ENCODE peak calls at places on chromosomes 7 and 10, in six cellular contexts. One of them, this sample, is unnamed.

GRCh38 chr7:85039196-85039923 is 147.5 kb downstream of the SEMA3D start:
- DNase-seq in left ventricle myocardium inferior: no peak
- DNase-seq in bronchial epithelial cell: no peak
- DNase-seq in psoas muscle: no peak
- DNase-seq in fibroblast of the aortic adventitia: no peak
- DNase-seq in GM06990: no peak
- DNase-seq in this sample: no peak

GRCh38 chr10:3225589-3225988 is 53.0 kb upstream of the PITRM1 start:
- DNase-seq in psoas muscle: no peak
- DNase-seq in fibroblast of the aortic adventitia: peak; percentile 81
- DNase-seq in bronchial epithelial cell: peak; percentile 84
- DNase-seq in GM06990: no peak
- DNase-seq in left ventricle myocardium inferior: no peak
- DNase-seq in this sample: no peak

GRCh38 chr7:11757153-11757552 is 74.8 kb downstream of the THSD7A start:
- DNase-seq in GM06990: no peak
- DNase-seq in left ventricle myocardium inferior: no peak
- DNase-seq in fibroblast of the aortic adventitia: no peak
- DNase-seq in psoas muscle: no peak
- DNase-seq in bronchial epithelial cell: no peak
- DNase-seq in this sample: no peak

GRCh38 chr7:105512415-105512814 is 9.7 kb downstream of the PUS7 start:
- DNase-seq in left ventricle myocardium inferior: no peak
- DNase-seq in fibroblast of the aortic adventitia: no peak
- DNase-seq in psoas muscle: no peak
- DNase-seq in bronchial epithelial cell: no peak
- DNase-seq in GM06990: no peak
- DNase-seq in this sample: no peak

GRCh38 chr10:114544045-114544659 is 113.9 kb downstream of the ABLIM1 start:
- DNase-seq in left ventricle myocardium inferior: no peak
- DNase-seq in GM06990: peak; percentile 67
- DNase-seq in bronchial epithelial cell: peak; percentile 81
- DNase-seq in psoas muscle: no peak
- DNase-seq in fibroblast of the aortic adventitia: no peak
- DNase-seq in this sample: peak; percentile 83

GRCh38 chr7:26196305-26196704 is 4.2 kb downstream of the HNRNPA2B1 start:
- DNase-seq in bronchial epithelial cell: no peak
- DNase-seq in left ventricle myocardium inferior: no peak
- DNase-seq in GM06990: no peak
- DNase-seq in fibroblast of the aortic adventitia: no peak
- DNase-seq in psoas muscle: no peak
- DNase-seq in this sample: no peak

GRCh38 chr10:56231436-56231835 is 129.6 kb downstream of the ZWINT start:
- DNase-seq in fibroblast of the aortic adventitia: no peak
- DNase-seq in GM06990: no peak
- DNase-seq in psoas muscle: no peak
- DNase-seq in left ventricle myocardium inferior: no peak
- DNase-seq in bronchial epithelial cell: peak; percentile 46
- DNase-seq in this sample: no peak

GRCh38 chr7:140201393-140201792 is 24.6 kb upstream of the KDM7A start:
- DNase-seq in GM06990: no peak
- DNase-seq in left ventricle myocardium inferior: no peak
- DNase-seq in psoas muscle: no peak
- DNase-seq in bronchial epithelial cell: no peak
- DNase-seq in fibroblast of the aortic adventitia: no peak
- DNase-seq in this sample: no peak

GRCh38 chr10:75244487-75245353 is 9.0 kb upstream of the COMTD1 start:
- DNase-seq in fibroblast of the aortic adventitia: no peak
- DNase-seq in left ventricle myocardium inferior: no peak
- DNase-seq in psoas muscle: no peak
- DNase-seq in GM06990: no peak
- DNase-seq in bronchial epithelial cell: no peak
- DNase-seq in this sample: no peak

GRCh38 chr10:110008518-110009339 is 945 bp downstream of the ADD3 start:
- DNase-seq in bronchial epithelial cell: peak; percentile 46
- DNase-seq in GM06990: peak; percentile 26
- DNase-seq in fibroblast of the aortic adventitia: no peak
- DNase-seq in psoas muscle: no peak
- DNase-seq in left ventricle myocardium inferior: peak; percentile 55
- DNase-seq in this sample: peak; percentile 28

GRCh38 chr10:95480102-95480900 is 80.9 kb downstream of the SORBS1 start:
- DNase-seq in fibroblast of the aortic adventitia: peak; percentile 19
- DNase-seq in bronchial epithelial cell: no peak
- DNase-seq in psoas muscle: peak; percentile 68
- DNase-seq in left ventricle myocardium inferior: peak; percentile 40
- DNase-seq in GM06990: no peak
- DNase-seq in this sample: no peak

GRCh38 chr10:126895214-126895781 is 9.9 kb upstream of the DOCK1 start:
- DNase-seq in GM06990: no peak
- DNase-seq in psoas muscle: no peak
- DNase-seq in left ventricle myocardium inferior: no peak
- DNase-seq in bronchial epithelial cell: no peak
- DNase-seq in fibroblast of the aortic adventitia: no peak
- DNase-seq in this sample: no peak

GRCh38 chr7:128219646-128220045 is 21.4 kb upstream of the LEP start:
- DNase-seq in GM06990: no peak
- DNase-seq in psoas muscle: no peak
- DNase-seq in fibroblast of the aortic adventitia: no peak
- DNase-seq in bronchial epithelial cell: no peak
- DNase-seq in left ventricle myocardium inferior: no peak
- DNase-seq in this sample: no peak

GRCh38 chr7:128215281-128215680 is 25.8 kb upstream of the LEP start:
- DNase-seq in bronchial epithelial cell: no peak
- DNase-seq in fibroblast of the aortic adventitia: peak; percentile 79
- DNase-seq in psoas muscle: no peak
- DNase-seq in GM06990: no peak
- DNase-seq in left ventricle myocardium inferior: no peak
- DNase-seq in this sample: no peak

GRCh38 chr7:128217030-128217805 is 23.9 kb upstream of the LEP start:
- DNase-seq in psoas muscle: no peak
- DNase-seq in left ventricle myocardium inferior: peak; percentile 30
- DNase-seq in GM06990: no peak
- DNase-seq in fibroblast of the aortic adventitia: peak; percentile 70
- DNase-seq in bronchial epithelial cell: peak; percentile 94
- DNase-seq in this sample: no peak

GRCh38 chr7:128215739-128216138 is 25.3 kb upstream of the LEP start:
- DNase-seq in bronchial epithelial cell: no peak
- DNase-seq in psoas muscle: no peak
- DNase-seq in left ventricle myocardium inferior: no peak
- DNase-seq in fibroblast of the aortic adventitia: peak; percentile 59
- DNase-seq in GM06990: no peak
- DNase-seq in this sample: no peak

DNA sequence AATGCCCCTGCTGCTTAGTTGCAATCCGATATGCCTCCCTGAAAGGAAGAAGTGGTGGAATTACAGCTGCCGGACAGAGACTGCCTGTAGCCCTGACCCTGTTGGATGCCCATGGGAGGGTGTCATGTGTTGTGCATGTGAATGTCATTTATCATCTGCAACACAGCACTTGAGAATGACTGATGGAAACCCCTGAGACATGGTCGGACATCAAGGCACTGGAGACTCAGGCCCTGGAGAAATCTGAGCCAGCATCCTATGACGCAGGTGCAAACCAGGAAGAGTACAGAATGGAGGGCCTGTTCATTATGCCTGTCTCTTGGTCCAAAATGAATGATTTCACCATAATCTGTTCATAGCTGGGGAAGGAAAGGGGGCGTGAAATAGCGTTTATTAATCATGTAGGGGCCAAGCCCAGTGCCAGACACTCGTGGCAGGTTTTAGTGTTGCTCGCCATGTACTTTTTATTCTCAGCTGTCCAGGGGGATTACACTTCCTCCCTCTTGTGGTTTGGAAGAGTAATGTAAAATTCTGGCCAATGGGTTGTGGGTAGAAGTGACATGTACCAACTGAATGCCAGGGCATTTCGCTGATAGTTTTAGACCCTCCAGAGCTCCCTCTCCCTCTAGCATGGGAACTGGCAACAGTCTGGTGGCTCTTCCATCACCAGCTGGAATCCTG is 23.0 kb upstream of the LEP start:
- DNase-seq in psoas muscle: no peak
- DNase-seq in fibroblast of the aortic adventitia: no peak
- DNase-seq in left ventricle myocardium inferior: no peak
- DNase-seq in GM06990: no peak
- DNase-seq in bronchial epithelial cell: no peak
- DNase-seq in this sample: no peak
- H3K4me3 ChIP-seq in psoas muscle: no peak overlapping the region
- H3K4me3 ChIP-seq in fibroblast of the aortic adventitia: no peak overlapping the region
- H3K4me3 ChIP-seq in left ventricle myocardium inferior: no peak overlapping the region
- H3K4me3 ChIP-seq in GM06990: no peak overlapping the region
- H3K4me3 ChIP-seq in bronchial epithelial cell: no peak overlapping the region
- H3K4me3 ChIP-seq in this sample: no peak overlapping the region

GRCh38 chr7:32227746-32228145 is 157.5 kb upstream of the PDE1C start:
- DNase-seq in GM06990: no peak
- DNase-seq in left ventricle myocardium inferior: no peak
- DNase-seq in psoas muscle: no peak
- DNase-seq in bronchial epithelial cell: no peak
- DNase-seq in fibroblast of the aortic adventitia: no peak
- DNase-seq in this sample: no peak
- H3K4me3 ChIP-seq in GM06990: no peak overlapping the region
- H3K4me3 ChIP-seq in left ventricle myocardium inferior: no peak overlapping the region
- H3K4me3 ChIP-seq in psoas muscle: no peak overlapping the region
- H3K4me3 ChIP-seq in bronchial epithelial cell: no peak overlapping the region
- H3K4me3 ChIP-seq in fibroblast of the aortic adventitia: no peak overlapping the region
- H3K4me3 ChIP-seq in this sample: no peak overlapping the region

DNA sequence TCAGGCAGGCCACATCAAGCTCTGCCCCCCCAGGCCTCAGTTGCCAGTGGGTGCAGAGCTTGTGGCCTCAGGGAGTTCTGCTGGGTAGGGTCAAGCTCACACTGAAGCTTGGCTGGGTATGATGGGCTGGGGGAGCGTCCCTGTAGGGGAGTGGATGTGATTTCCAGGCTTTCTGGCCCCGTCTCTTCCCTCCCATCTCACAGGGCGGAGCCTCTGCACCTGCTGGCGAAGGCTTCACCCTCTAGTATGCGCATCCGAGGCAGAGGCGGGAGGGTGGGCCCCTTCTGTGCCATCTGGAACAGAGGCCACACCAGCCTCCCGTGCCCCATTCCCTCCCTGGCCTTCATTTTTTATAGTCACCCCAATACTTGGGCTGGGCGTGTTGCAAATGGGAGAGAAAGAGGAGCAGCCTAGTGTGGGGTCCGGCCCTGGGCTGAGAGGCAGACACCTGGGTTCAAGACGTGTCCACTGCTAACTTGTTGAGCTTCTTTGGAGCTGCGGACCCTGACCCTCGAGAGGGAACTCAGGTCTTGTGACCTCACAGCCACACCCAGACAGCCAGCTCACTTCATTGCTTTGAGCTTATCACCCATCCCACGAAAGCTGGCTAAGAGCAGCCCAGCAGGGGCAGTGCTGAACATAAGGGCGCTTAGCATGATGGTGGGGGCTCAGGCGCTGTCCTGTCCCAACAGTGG is 2.3 kb downstream of the AQP1 start:
- DNase-seq in psoas muscle: no peak
- DNase-seq in left ventricle myocardium inferior: no peak
- DNase-seq in fibroblast of the aortic adventitia: no peak
- DNase-seq in GM06990: no peak
- DNase-seq in bronchial epithelial cell: no peak
- DNase-seq in this sample: no peak
- H3K4me3 ChIP-seq in psoas muscle: peak overlapping the region; percentile 60
- H3K4me3 ChIP-seq in left ventricle myocardium inferior: peak overlapping the region; percentile 70
- H3K4me3 ChIP-seq in fibroblast of the aortic adventitia: no peak overlapping the region
- H3K4me3 ChIP-seq in GM06990: no peak overlapping the region
- H3K4me3 ChIP-seq in bronchial epithelial cell: no peak overlapping the region
- H3K4me3 ChIP-seq in this sample: no peak overlapping the region

GRCh38 chr7:49776994-49777393 is 3.6 kb downstream of the VWC2 start:
- DNase-seq in GM06990: no peak
- DNase-seq in left ventricle myocardium inferior: no peak
- DNase-seq in psoas muscle: no peak
- DNase-seq in fibroblast of the aortic adventitia: no peak
- DNase-seq in bronchial epithelial cell: peak; percentile 20
- DNase-seq in this sample: no peak
- H3K4me3 ChIP-seq in GM06990: no peak overlapping the region
- H3K4me3 ChIP-seq in left ventricle myocardium inferior: peak overlapping the region; percentile 76
- H3K4me3 ChIP-seq in psoas muscle: no peak overlapping the region
- H3K4me3 ChIP-seq in fibroblast of the aortic adventitia: no peak overlapping the region
- H3K4me3 ChIP-seq in bronchial epithelial cell: no peak overlapping the region
- H3K4me3 ChIP-seq in this sample: no peak overlapping the region